ENCODE peak calls at places on chromosome 14, in seven cellular contexts. G is mucosa of descending colon; F is NCI-H1694; Y is Right ventricle myocardium superior; T is activated gamma-delta T cell treated with Interleukin-2 at 50 U/mL for 16 hours; U is left cardiac atrium; V is activated CD4-positive, alpha-beta T cell treated with anti-CD3 and anti-CD28 coated beads, Interleukin-2, amount 10 ng/mL, durations not matched to agents 7 days and 5 days. R is an unnamed sample.
A peak's percentile ranks its signal among the peaks of the same experiment; 100 is the strongest.

GRCh38 chr14:104818714-104819161 is 17.8 kb downstream of the ZBTB42 start:
- DNase-seq in G (peak; percentile 13), F (no peak), Y (no peak), T (no peak), U (no peak), V (no peak), R (no peak)

GRCh38 chr14:72893636-72894322 is at the start of gene DPF3:
- DNase-seq in G (peak; percentile 99), F (peak; percentile 99), Y (peak; percentile 98), T (peak; percentile 91), U (peak; percentile 98), V (peak; percentile 94), R (peak; percentile 99)

GRCh38 chr14:58637040-58637390 is 747 bp upstream of the DACT1 start:
- DNase-seq in G (peak; percentile 61), F (no peak), Y (peak; percentile 66), T (no peak), U (peak; percentile 65), V (peak; percentile 34), R (peak; percentile 76)

GRCh38 chr14:95361373-95362179 is 41.9 kb upstream of the CLMN start:
- DNase-seq in G (peak; percentile 68), F (peak; percentile 30), Y (no peak), T (peak; percentile 7), U (no peak), V (peak; percentile 29), R (peak; percentile 52)

GRCh38 chr14:64688801-64689200 is 15.4 kb upstream of the PLEKHG3 start:
- DNase-seq in G (no peak), F (no peak), Y (no peak), T (no peak), U (no peak), V (no peak), R (no peak)

GRCh38 chr14:104792945-104793702 is 2.4 kb downstream of the AKT1 start:
- DNase-seq in G (no peak), F (no peak), Y (no peak), T (no peak), U (no peak), V (no peak), R (no peak)

GRCh38 chr14:59321184-59321952 is 132.9 kb downstream of the DAAM1 start:
- DNase-seq in G (no peak), F (no peak), Y (no peak), T (no peak), U (no peak), V (no peak), R (no peak)

GRCh38 chr14:89794096-89794495 is 160.4 kb downstream of the EFCAB11 start:
- DNase-seq in G (peak; percentile 31), F (no peak), Y (peak; percentile 83), T (no peak), U (peak; percentile 78), V (no peak), R (no peak)

GRCh38 chr14:94381149-94382030 is 7.0 kb downstream of the SERPINA1 start:
- DNase-seq in G (no peak), F (peak; percentile 65), Y (no peak), T (no peak), U (no peak), V (no peak), R (no peak)

GRCh38 chr14:84544486-84544885 is 985.5 kb upstream of the FLRT2 start:
- DNase-seq in G (no peak), F (no peak), Y (no peak), T (no peak), U (no peak), V (no peak), R (no peak)

GRCh38 chr14:32404784-32405573 is 75.9 kb downstream of the AKAP6 start:
- DNase-seq in G (no peak), F (no peak), Y (peak; percentile 47), T (no peak), U (no peak), V (no peak), R (no peak)

GRCh38 chr14:22560638-22561365 is 28.2 kb downstream of the DAD1 start:
- DNase-seq in G (peak; percentile 45), F (no peak), Y (no peak), T (no peak), U (no peak), V (no peak), R (no peak)

GRCh38 chr14:57879516-57879915 is 13.6 kb upstream of the SLC35F4 start:
- DNase-seq in G (no peak), F (no peak), Y (no peak), T (no peak), U (no peak), V (no peak), R (no peak)

GRCh38 chr14:31388687-31389413 is 31.5 kb downstream of the HEATR5A start:
- DNase-seq in G (no peak), F (no peak), Y (no peak), T (no peak), U (no peak), V (no peak), R (no peak)

GRCh38 chr14:78484002-78484401 is 313.8 kb downstream of the NRXN3 start:
- DNase-seq in G (no peak), F (no peak), Y (no peak), T (no peak), U (no peak), V (no peak), R (no peak)

GRCh38 chr14:23160924-23161522 is 22.4 kb downstream of the SLC7A8 start:
- DNase-seq in G (peak; percentile 37), F (no peak), Y (no peak), T (no peak), U (peak; percentile 40), V (no peak), R (peak; percentile 73)

GRCh38 chr14:106790189-106791036 is 1264.0 kb downstream of the TMEM121 start:
- DNase-seq in G (peak; percentile 95), F (peak; percentile 62), Y (peak; percentile 72), T (peak; percentile 77), U (peak; percentile 55), V (peak; percentile 81), R (peak; percentile 58)

GRCh38 chr14:91387996-91388395 is 29.6 kb downstream of the CCDC88C start:
- DNase-seq in G (no peak), F (no peak), Y (no peak), T (no peak), U (no peak), V (no peak), R (no peak)

GRCh38 chr14:40368314-40368713 is 936.1 kb upstream of the FBXO33 start:
- DNase-seq in G (no peak), F (no peak), Y (no peak), T (no peak), U (no peak), V (no peak), R (no peak)

GRCh38 chr14:102050625-102051024 is 36.2 kb downstream of the HSP90AA1 start:
- DNase-seq in G (no peak), F (no peak), Y (no peak), T (no peak), U (no peak), V (no peak), R (no peak)

GRCh38 chr14:44912041-44912869 is 49.5 kb downstream of the KLHL28 start:
- DNase-seq in G (no peak), F (no peak), Y (peak; percentile 43), T (no peak), U (peak; percentile 25), V (no peak), R (no peak)

GRCh38 chr14:81211844-81212243 is 8.9 kb downstream of the GTF2A1 start:
- DNase-seq in G (peak; percentile 12), F (peak; percentile 52), Y (peak; percentile 64), T (peak; percentile 25), U (peak; percentile 43), V (peak; percentile 53), R (no peak)

GRCh38 chr14:75196468-75196867 is 20.1 kb upstream of the TMED10 start:
- DNase-seq in G (peak; percentile 51), F (no peak), Y (no peak), T (no peak), U (no peak), V (no peak), R (no peak)

GRCh38 chr14:64906022-64906421 is 8.2 kb upstream of the CHURC1 start:
- DNase-seq in G (no peak), F (no peak), Y (no peak), T (no peak), U (no peak), V (no peak), R (no peak)

GRCh38 chr14:99519931-99520421 is 38.8 kb downstream of the CCNK start:
- DNase-seq in G (no peak), F (no peak), Y (no peak), T (no peak), U (no peak), V (no peak), R (no peak)

GRCh38 chr14:77275041-77275854 is 4.2 kb upstream of the NGB start:
- DNase-seq in G (no peak), F (peak; percentile 96), Y (no peak), T (no peak), U (no peak), V (no peak), R (no peak)

R was measured in Daoy.